ENCODE peak calls at places on chromosomes 1 and 21, in ten cellular contexts. One of them, this sample, is unnamed.

GRCh38 chr1:38567401-38567800 is 292.2 kb downstream of the RRAGC start:
- DNase-seq in PC-9: no peak
- DNase-seq in neural progenitor cell: no peak
- DNase-seq in tibial artery: no peak
- DNase-seq in lung: no peak
- DNase-seq in right atrium auricular region: no peak
- DNase-seq in colonic mucosa: no peak
- DNase-seq in kidney: no peak
- DNase-seq in hepatocyte: no peak
- DNase-seq in tibial nerve: no peak
- DNase-seq in this sample: no peak

GRCh38 chr1:232149302-232150201 is 480.4 kb downstream of the SIPA1L2 start:
- DNase-seq in PC-9: no peak
- DNase-seq in neural progenitor cell: no peak
- DNase-seq in tibial artery: no peak
- DNase-seq in lung: no peak
- DNase-seq in right atrium auricular region: no peak
- DNase-seq in colonic mucosa: no peak
- DNase-seq in kidney: no peak
- DNase-seq in hepatocyte: no peak
- DNase-seq in tibial nerve: no peak
- DNase-seq in this sample: no peak

GRCh38 chr1:3863231-3863935 is 6.1 kb downstream of the DFFB start:
- DNase-seq in PC-9: no peak
- DNase-seq in neural progenitor cell: no peak
- DNase-seq in tibial artery: no peak
- DNase-seq in lung: no peak
- DNase-seq in right atrium auricular region: no peak
- DNase-seq in colonic mucosa: no peak
- DNase-seq in kidney: no peak
- DNase-seq in hepatocyte: no peak
- DNase-seq in tibial nerve: no peak
- DNase-seq in this sample: no peak

GRCh38 chr1:227891223-227891954 is 56.3 kb downstream of the WNT9A start:
- DNase-seq in PC-9: no peak
- DNase-seq in neural progenitor cell: no peak
- DNase-seq in tibial artery: peak; percentile 48
- DNase-seq in lung: no peak
- DNase-seq in right atrium auricular region: peak; percentile 52
- DNase-seq in colonic mucosa: peak; percentile 17
- DNase-seq in kidney: peak; percentile 69
- DNase-seq in hepatocyte: no peak
- DNase-seq in tibial nerve: peak; percentile 11
- DNase-seq in this sample: no peak

GRCh38 chr1:32997381-32997891 is 32.8 kb upstream of the RNF19B start:
- DNase-seq in PC-9: no peak
- DNase-seq in neural progenitor cell: no peak
- DNase-seq in tibial artery: no peak
- DNase-seq in lung: no peak
- DNase-seq in right atrium auricular region: no peak
- DNase-seq in colonic mucosa: no peak
- DNase-seq in kidney: no peak
- DNase-seq in hepatocyte: no peak
- DNase-seq in tibial nerve: no peak
- DNase-seq in this sample: no peak

GRCh38 chr21:14259669-14260458 is 43.9 kb downstream of the RBM11 start:
- DNase-seq in PC-9: no peak
- DNase-seq in neural progenitor cell: peak; percentile 69
- DNase-seq in tibial artery: no peak
- DNase-seq in lung: no peak
- DNase-seq in right atrium auricular region: no peak
- DNase-seq in colonic mucosa: peak; percentile 30
- DNase-seq in kidney: no peak
- DNase-seq in hepatocyte: peak; percentile 73
- DNase-seq in tibial nerve: no peak
- DNase-seq in this sample: no peak

GRCh38 chr1:99122039-99122438 is 117.4 kb upstream of the PLPPR5 start:
- DNase-seq in PC-9: no peak
- DNase-seq in neural progenitor cell: no peak
- DNase-seq in tibial artery: no peak
- DNase-seq in lung: no peak
- DNase-seq in right atrium auricular region: no peak
- DNase-seq in colonic mucosa: no peak
- DNase-seq in kidney: no peak
- DNase-seq in hepatocyte: no peak
- DNase-seq in tibial nerve: no peak
- DNase-seq in this sample: no peak

GRCh38 chr1:90314533-90314932 is 319.6 kb downstream of the ZNF326 start:
- DNase-seq in PC-9: no peak
- DNase-seq in neural progenitor cell: no peak
- DNase-seq in tibial artery: no peak
- DNase-seq in lung: no peak
- DNase-seq in right atrium auricular region: no peak
- DNase-seq in colonic mucosa: no peak
- DNase-seq in kidney: peak; percentile 48
- DNase-seq in hepatocyte: no peak
- DNase-seq in tibial nerve: no peak
- DNase-seq in this sample: no peak

GRCh38 chr1:165501351-165501974 is 42.3 kb upstream of the LRRC52 start:
- DNase-seq in PC-9: no peak
- DNase-seq in neural progenitor cell: no peak
- DNase-seq in tibial artery: no peak
- DNase-seq in lung: no peak
- DNase-seq in right atrium auricular region: no peak
- DNase-seq in colonic mucosa: no peak
- DNase-seq in kidney: no peak
- DNase-seq in hepatocyte: no peak
- DNase-seq in tibial nerve: no peak
- DNase-seq in this sample: no peak

GRCh38 chr21:35208810-35209517 is 159.9 kb upstream of the RUNX1 start:
- DNase-seq in PC-9: no peak
- DNase-seq in neural progenitor cell: no peak
- DNase-seq in tibial artery: no peak
- DNase-seq in lung: no peak
- DNase-seq in right atrium auricular region: no peak
- DNase-seq in colonic mucosa: no peak
- DNase-seq in kidney: no peak
- DNase-seq in hepatocyte: no peak
- DNase-seq in tibial nerve: no peak
- DNase-seq in this sample: no peak

GRCh38 chr1:210525759-210526158 is 197.1 kb downstream of the HHAT start:
- DNase-seq in PC-9: no peak
- DNase-seq in neural progenitor cell: no peak
- DNase-seq in tibial artery: no peak
- DNase-seq in lung: no peak
- DNase-seq in right atrium auricular region: no peak
- DNase-seq in colonic mucosa: no peak
- DNase-seq in kidney: no peak
- DNase-seq in hepatocyte: no peak
- DNase-seq in tibial nerve: no peak
- DNase-seq in this sample: no peak

GRCh38 chr1:115527746-115528145 is 114.0 kb upstream of the VANGL1 start:
- DNase-seq in PC-9: no peak
- DNase-seq in neural progenitor cell: no peak
- DNase-seq in tibial artery: no peak
- DNase-seq in lung: no peak
- DNase-seq in right atrium auricular region: no peak
- DNase-seq in colonic mucosa: no peak
- DNase-seq in kidney: no peak
- DNase-seq in hepatocyte: no peak
- DNase-seq in tibial nerve: no peak
- DNase-seq in this sample: no peak

GRCh38 chr1:1778827-1779675 is 781 bp upstream of the NADK start:
- DNase-seq in PC-9: peak; percentile 87
- DNase-seq in neural progenitor cell: peak; percentile 86
- DNase-seq in tibial artery: peak; percentile 86
- DNase-seq in lung: peak; percentile 88
- DNase-seq in right atrium auricular region: peak; percentile 76
- DNase-seq in colonic mucosa: peak; percentile 93
- DNase-seq in kidney: peak; percentile 96
- DNase-seq in hepatocyte: peak; percentile 80
- DNase-seq in tibial nerve: peak; percentile 53
- DNase-seq in this sample: no peak

DNA sequence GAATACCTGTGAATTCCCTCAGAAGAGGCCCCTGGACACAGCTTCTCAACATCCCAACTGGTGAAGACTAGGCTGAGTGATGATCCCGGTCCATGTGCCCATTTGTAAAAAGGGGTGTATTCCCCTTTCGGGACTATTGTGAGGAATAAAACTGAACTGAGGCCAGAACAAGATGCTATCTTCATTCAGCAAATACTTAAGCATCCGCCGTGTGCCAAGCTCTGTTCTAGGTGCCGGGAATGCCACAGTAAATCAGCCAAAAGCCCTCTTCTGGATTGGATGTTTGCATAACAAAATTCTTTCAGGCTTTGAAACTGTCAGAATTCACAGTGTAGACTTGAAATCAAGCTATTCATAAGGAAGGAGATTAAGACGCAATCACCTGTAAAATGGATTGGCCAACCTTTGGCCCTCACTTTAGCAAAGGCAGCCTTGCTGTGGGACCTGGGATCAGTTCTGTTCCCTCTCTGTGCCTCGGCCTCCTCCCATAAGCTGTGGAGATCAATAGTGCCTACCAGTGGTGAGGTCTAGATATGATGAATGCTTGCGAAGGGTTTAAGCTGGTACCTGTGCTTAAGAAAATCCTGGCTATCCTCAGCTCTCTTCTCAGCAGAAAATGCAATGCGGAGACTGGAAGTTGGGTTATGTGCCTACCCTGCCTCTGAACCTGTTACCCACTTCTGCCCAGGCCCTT is 1.8 kb downstream of the ALPL start:
- DNase-seq in PC-9: no peak
- DNase-seq in neural progenitor cell: no peak
- DNase-seq in tibial artery: no peak
- DNase-seq in lung: no peak
- DNase-seq in right atrium auricular region: no peak
- DNase-seq in colonic mucosa: no peak
- DNase-seq in kidney: peak; percentile 4
- DNase-seq in hepatocyte: no peak
- DNase-seq in tibial nerve: no peak
- DNase-seq in this sample: no peak
- H3K4me3 ChIP-seq in PC-9: no peak overlapping the region
- H3K4me3 ChIP-seq in neural progenitor cell: peak overlapping the region; percentile 73
- H3K4me3 ChIP-seq in tibial artery: no peak overlapping the region
- H3K4me3 ChIP-seq in lung: peak overlapping the region; percentile 10
- H3K4me3 ChIP-seq in right atrium auricular region: no peak overlapping the region
- H3K4me3 ChIP-seq in colonic mucosa: no peak overlapping the region
- H3K4me3 ChIP-seq in kidney: no peak overlapping the region
- H3K4me3 ChIP-seq in hepatocyte: no peak overlapping the region
- H3K4me3 ChIP-seq in tibial nerve: no peak overlapping the region
- H3K4me3 ChIP-seq in this sample: no peak overlapping the region

DNA sequence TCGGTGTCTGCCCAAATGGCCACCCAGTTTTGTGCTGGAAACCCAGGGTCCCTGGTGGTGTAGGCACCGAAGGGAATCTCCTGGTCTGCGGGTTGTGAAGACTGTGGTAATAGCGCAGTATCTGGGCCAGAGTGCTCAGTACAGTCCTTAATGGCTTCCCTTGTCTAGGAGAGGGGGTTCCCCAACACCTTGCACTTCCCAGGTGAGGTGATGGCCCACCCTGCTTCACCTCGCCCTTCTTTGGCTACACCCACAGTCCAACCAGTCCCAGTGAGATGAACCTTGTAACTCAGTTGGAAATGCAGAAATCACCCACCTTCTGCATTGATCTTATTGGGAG is 402.4 kb downstream of the SRGAP2C start:
- DNase-seq in PC-9: no peak
- DNase-seq in neural progenitor cell: no peak
- DNase-seq in tibial artery: no peak
- DNase-seq in lung: no peak
- DNase-seq in right atrium auricular region: no peak
- DNase-seq in colonic mucosa: no peak
- DNase-seq in kidney: no peak
- DNase-seq in hepatocyte: no peak
- DNase-seq in tibial nerve: no peak
- DNase-seq in this sample: no peak
- H3K27ac ChIP-seq in PC-9: peak overlapping the region; percentile 40
- H3K27ac ChIP-seq in neural progenitor cell: no peak overlapping the region
- H3K27ac ChIP-seq in tibial artery: no peak overlapping the region
- H3K27ac ChIP-seq in lung: no peak overlapping the region
- H3K27ac ChIP-seq in right atrium auricular region: no peak overlapping the region
- H3K27ac ChIP-seq in colonic mucosa: no peak overlapping the region
- H3K27ac ChIP-seq in kidney: no peak overlapping the region
- H3K27ac ChIP-seq in hepatocyte: peak overlapping the region; percentile 88
- H3K27ac ChIP-seq in tibial nerve: no peak overlapping the region
- H3K27ac ChIP-seq in this sample: no peak overlapping the region

GRCh38 chr1:50959303-50959912 is 659 bp downstream of the FAF1 start:
- DNase-seq in PC-9: no peak
- DNase-seq in neural progenitor cell: no peak
- DNase-seq in tibial artery: no peak
- DNase-seq in lung: peak; percentile 31
- DNase-seq in right atrium auricular region: no peak
- DNase-seq in colonic mucosa: peak; percentile 39
- DNase-seq in kidney: no peak
- DNase-seq in hepatocyte: no peak
- DNase-seq in tibial nerve: no peak
- DNase-seq in this sample: no peak

GRCh38 chr1:50964863-50965262 is 4.8 kb upstream of the FAF1 start:
- DNase-seq in PC-9: no peak
- DNase-seq in neural progenitor cell: no peak
- DNase-seq in tibial artery: no peak
- DNase-seq in lung: no peak
- DNase-seq in right atrium auricular region: no peak
- DNase-seq in colonic mucosa: no peak
- DNase-seq in kidney: no peak
- DNase-seq in hepatocyte: no peak
- DNase-seq in tibial nerve: no peak
- DNase-seq in this sample: no peak

GRCh38 chr1:50955116-50955515 is 5.0 kb downstream of the FAF1 start:
- DNase-seq in PC-9: no peak
- DNase-seq in neural progenitor cell: no peak
- DNase-seq in tibial artery: no peak
- DNase-seq in lung: no peak
- DNase-seq in right atrium auricular region: no peak
- DNase-seq in colonic mucosa: no peak
- DNase-seq in kidney: no peak
- DNase-seq in hepatocyte: no peak
- DNase-seq in tibial nerve: no peak
- DNase-seq in this sample: no peak

GRCh38 chr1:50959913-50960844 is at the start of gene FAF1:
- DNase-seq in PC-9: peak; percentile 99
- DNase-seq in neural progenitor cell: peak; percentile 99
- DNase-seq in tibial artery: peak; percentile 98
- DNase-seq in lung: peak; percentile 98
- DNase-seq in right atrium auricular region: peak; percentile 97
- DNase-seq in colonic mucosa: peak; percentile 98
- DNase-seq in kidney: peak; percentile 99
- DNase-seq in hepatocyte: peak; percentile 98
- DNase-seq in tibial nerve: peak; percentile 95
- DNase-seq in this sample: peak; percentile 74
- TF ChIP-seq CTCF in PC-9: peak; percentile 56
- TF ChIP-seq CTCF in neural progenitor cell: peak; percentile 45
- TF ChIP-seq CTCF in tibial artery: peak; percentile 34
- TF ChIP-seq CTCF in lung: no peak
- TF ChIP-seq CTCF in right atrium auricular region: no peak
- TF ChIP-seq CTCF in colonic mucosa: peak; percentile 30
- TF ChIP-seq CTCF in kidney: peak; percentile 9
- TF ChIP-seq CTCF in hepatocyte: peak; percentile 14
- TF ChIP-seq CTCF in tibial nerve: peak; percentile 12
- TF ChIP-seq CTCF in this sample: peak; percentile 54

GRCh38 chr1:151145158-151146071 is 1.0 kb downstream of the SEMA6C start:
- DNase-seq in PC-9: no peak
- DNase-seq in neural progenitor cell: peak; percentile 58
- DNase-seq in tibial artery: peak; percentile 74
- DNase-seq in lung: no peak
- DNase-seq in right atrium auricular region: no peak
- DNase-seq in colonic mucosa: no peak
- DNase-seq in kidney: peak; percentile 79
- DNase-seq in hepatocyte: peak; percentile 44
- DNase-seq in tibial nerve: no peak
- DNase-seq in this sample: no peak
- H3K4me3 ChIP-seq in PC-9: peak overlapping the region; percentile 78
- H3K4me3 ChIP-seq in neural progenitor cell: peak overlapping the region; percentile 91
- H3K4me3 ChIP-seq in tibial artery: peak overlapping the region; percentile 82
- H3K4me3 ChIP-seq in lung: peak overlapping the region; percentile 60
- H3K4me3 ChIP-seq in right atrium auricular region: peak overlapping the region; percentile 81
- H3K4me3 ChIP-seq in colonic mucosa: peak overlapping the region; percentile 80
- H3K4me3 ChIP-seq in kidney: peak overlapping the region; percentile 68
- H3K4me3 ChIP-seq in hepatocyte: peak overlapping the region; percentile 58
- H3K4me3 ChIP-seq in tibial nerve: peak overlapping the region; percentile 69
- H3K4me3 ChIP-seq in this sample: peak overlapping the region; percentile 86